ENCODE peak calls at places on chromosome 11, in seven cellular contexts. G is HCT116, N is H1, K is K562, J is HepG2, A is GM12878, S is SK-N-SH. T is an unnamed sample.

GRCh38 chr11:123580557-123581275 is 73.7 kb downstream of the SCN3B start:
- DNase-seq in A (no peak), G (peak; percentile 41), J (peak; percentile 33), K (peak; percentile 67), N (peak; percentile 87), S (peak; percentile 89), T (peak; percentile 92)

GRCh38 chr11:69899957-69900821 is 81.0 kb upstream of the FGF3 start:
- DNase-seq in K (peak; percentile 41), J (no peak), N (no peak), A (no peak), G (no peak), S (no peak), T (peak; percentile 42)

GRCh38 chr11:11584446-11584810 is 37.4 kb downstream of the GALNT18 start:
- DNase-seq in K (no peak), A (no peak), N (peak; percentile 3), J (no peak), G (peak; percentile 41), S (no peak), T (no peak)

GRCh38 chr11:17828311-17828751 is 93.8 kb downstream of the KCNC1 start:
- DNase-seq in S (no peak), J (no peak), A (no peak), G (no peak), K (no peak), N (no peak), T (no peak)

GRCh38 chr11:19962795-19963163 is 197.5 kb downstream of the DBX1 start:
- DNase-seq in G (no peak), J (no peak), K (no peak), A (no peak), N (no peak), S (no peak), T (no peak)

GRCh38 chr11:119277660-119278059 is 39.3 kb downstream of the MCAM start:
- DNase-seq in G (no peak), J (no peak), N (no peak), A (no peak), K (peak; percentile 39), S (no peak), T (no peak)

GRCh38 chr11:75499423-75500305 is 26.1 kb downstream of the GDPD5 start:
- DNase-seq in J (no peak), S (no peak), G (no peak), K (no peak), A (no peak), N (no peak), T (no peak)

GRCh38 chr11:81497202-81497804 is 1236.4 kb downstream of the FAM181B start:
- DNase-seq in K (peak; percentile 39), J (peak; percentile 24), A (no peak), S (peak; percentile 15), G (peak; percentile 0), N (no peak), T (peak; percentile 36)

GRCh38 chr11:104547996-104548661 is 350.1 kb downstream of the CASP12 start:
- DNase-seq in A (no peak), G (no peak), J (no peak), S (no peak), N (no peak), K (no peak), T (no peak)

GRCh38 chr11:60948251-60948650 is 3.7 kb downstream of the SLC15A3 start:
- DNase-seq in G (no peak), K (no peak), S (no peak), J (no peak), A (no peak), N (no peak), T (no peak)

GRCh38 chr11:130637566-130637965 is 189.1 kb downstream of the ADAMTS15 start:
- DNase-seq in S (no peak), G (no peak), A (no peak), K (no peak), N (no peak), J (no peak), T (no peak)

GRCh38 chr11:73585834-73586575 is 11.9 kb downstream of the FAM168A start:
- DNase-seq in A (no peak), J (no peak), K (no peak), S (no peak), N (no peak), G (no peak), T (no peak)

GRCh38 chr11:41954034-41954433 is 494.6 kb upstream of the LRRC4C start:
- DNase-seq in K (no peak), G (no peak), A (no peak), J (no peak), S (no peak), N (no peak), T (no peak)

GRCh38 chr11:3134651-3135490 is 30.2 kb downstream of the OSBPL5 start:
- DNase-seq in S (no peak), G (no peak), N (no peak), A (no peak), K (no peak), J (no peak), T (no peak)

GRCh38 chr11:79200398-79201070 is 240.3 kb downstream of the TENM4 start:
- DNase-seq in N (no peak), K (no peak), J (no peak), A (no peak), G (no peak), S (no peak), T (no peak)

GRCh38 chr11:112834277-112834755 is 126.9 kb upstream of the NCAM1 start:
- DNase-seq in J (no peak), K (no peak), G (no peak), S (peak; percentile 82), N (no peak), A (no peak), T (no peak)

GRCh38 chr11:35343033-35343598 is 76.2 kb downstream of the SLC1A2 start:
- DNase-seq in G (no peak), S (no peak), J (no peak), K (peak; percentile 82), A (no peak), N (no peak), T (no peak)

GRCh38 chr11:133934599-133935550 is 21.9 kb downstream of the IGSF9B start:
- DNase-seq in S (peak; percentile 87), G (peak; percentile 91), K (peak; percentile 57), A (no peak), N (no peak), J (peak; percentile 38), T (peak; percentile 64)

GRCh38 chr11:67561971-67562560 is 21.5 kb upstream of the GSTP1 start:
- DNase-seq in J (no peak), K (no peak), G (no peak), A (peak; percentile 83), S (no peak), N (no peak), T (no peak)

GRCh38 chr11:75154646-75155569 is 4.0 kb downstream of the SLCO2B1 start:
- DNase-seq in K (no peak), S (no peak), A (no peak), G (no peak), N (no peak), J (no peak), T (no peak)

GRCh38 chr11:117070016-117070415 is 28.2 kb downstream of the SIK3 start:
- DNase-seq in G (no peak), J (no peak), K (no peak), N (no peak), A (no peak), S (no peak), T (no peak)

GRCh38 chr11:130323452-130324448 is 9.0 kb upstream of the ZBTB44 start:
- DNase-seq in A (no peak), S (no peak), G (no peak), J (no peak), K (no peak), N (no peak), T (no peak)

GRCh38 chr11:94895451-94895850 is 77.9 kb downstream of the CWC15 start:
- DNase-seq in N (no peak), J (no peak), G (no peak), A (no peak), S (no peak), K (no peak), T (no peak)

DNA sequence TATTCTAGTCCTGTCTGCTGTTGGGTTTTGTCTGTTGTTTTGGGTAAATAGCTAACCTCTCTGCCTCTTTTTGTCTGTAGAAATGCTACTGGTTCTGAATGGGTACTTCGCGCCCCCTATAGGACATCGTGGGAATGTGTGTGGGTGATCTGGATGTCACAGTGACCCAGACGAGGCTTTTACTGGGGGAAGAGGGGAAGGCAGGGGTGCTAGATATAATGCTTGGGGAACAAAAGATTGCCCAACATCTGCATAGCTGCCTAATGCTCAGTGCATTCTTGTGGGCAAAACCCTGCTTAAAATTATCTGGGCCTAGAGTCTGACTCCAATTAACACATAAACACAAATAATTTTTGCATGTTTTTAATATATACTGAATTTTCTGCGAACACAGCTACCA is 57.7 kb downstream of the BMAL1 start:
- DNase-seq in K (peak; percentile 69), J (peak; percentile 49), S (peak; percentile 69), N (peak; percentile 84), G (no peak), A (no peak), T (peak; percentile 68)
- TF ChIP-seq JUND in K (no peak), J (no peak), S (no peak), N (no peak), G (no peak), A (no peak), T (no peak)

GRCh38 chr11:82523141-82523540 is 210.5 kb downstream of the FAM181B start:
- DNase-seq in J (no peak), G (no peak), N (no peak), A (no peak), S (no peak), K (no peak), T (no peak)
- TF ChIP-seq JUND in J (no peak), G (no peak), N (no peak), A (no peak), S (no peak), K (no peak), T (no peak)

GRCh38 chr11:72425053-72425980 is 9.0 kb downstream of the CLPB start:
- DNase-seq in S (no peak), N (no peak), J (no peak), G (no peak), A (no peak), K (no peak), T (no peak)

GRCh38 chr11:72422414-72422813 is 11.9 kb downstream of the CLPB start:
- DNase-seq in N (no peak), J (peak; percentile 88), G (no peak), A (no peak), K (no peak), S (no peak), T (no peak)

GRCh38 chr11:72426054-72426757 is 8.1 kb downstream of the CLPB start:
- DNase-seq in K (no peak), N (no peak), J (no peak), S (no peak), G (no peak), A (no peak), T (no peak)

GRCh38 chr11:72421351-72421750 is 13.0 kb downstream of the CLPB start:
- DNase-seq in S (no peak), K (no peak), N (no peak), G (no peak), A (no peak), J (no peak), T (no peak)

DNA sequence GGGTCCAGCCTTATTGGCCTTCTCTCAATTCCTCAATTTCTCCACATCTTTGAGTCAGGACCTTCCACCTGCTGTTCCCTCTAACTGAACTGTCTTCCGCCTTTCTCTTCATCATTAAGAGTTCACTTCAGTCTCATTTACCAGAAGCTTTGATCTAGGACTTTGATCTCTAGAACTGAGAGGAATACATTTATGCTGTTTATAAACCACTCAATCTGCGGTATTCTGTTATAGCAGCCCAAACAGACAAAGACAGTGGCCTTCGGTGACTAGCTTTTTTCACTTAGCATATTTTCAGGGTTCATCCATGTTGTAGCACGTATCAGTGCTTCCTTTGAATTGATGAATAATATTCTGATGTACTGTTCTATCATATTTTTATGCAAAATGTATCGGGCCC is 10.5 kb downstream of the CLPB start:
- DNase-seq in N (no peak), A (no peak), J (no peak), G (no peak), K (no peak), S (no peak), T (no peak)
- TF ChIP-seq JUND in N (no peak), A (no peak), J (no peak), G (no peak), K (no peak), S (no peak), T (no peak)

GRCh38 chr11:100994966-100995365 is 134.6 kb downstream of the PGR start:
- DNase-seq in K (no peak), S (no peak), J (no peak), G (no peak), A (no peak), N (no peak), T (no peak)
- TF ChIP-seq JUND in K (no peak), S (no peak), J (no peak), G (no peak), A (no peak), N (no peak), T (no peak)